ENCODE peak calls at places on chromosomes 7 and 10, in ten cellular contexts. Z, I, T, R, H, C, M, Q, U and E are unnamed samples.

GRCh38 chr10:48464871-48465736 is 139.8 kb downstream of the ARHGAP22 start:
- DNase-seq in H (no peak), I (no peak), T (no peak), Z (no peak), C (peak), M (no peak), Q (no peak), U (no peak), R (no peak), E (peak)

GRCh38 chr7:41886906-41887311 is 184.0 kb upstream of the INHBA start:
- DNase-seq in I (no peak), M (peak), C (no peak), T (peak), R (no peak), H (peak), Q (peak), U (peak), Z (no peak), E (peak)

GRCh38 chr10:19688344-19688743 is 127.9 kb upstream of the PLXDC2 start:
- DNase-seq in R (no peak), T (no peak), C (no peak), Z (no peak), M (no peak), Q (no peak), U (no peak), H (no peak), I (no peak), E (no peak)

GRCh38 chr7:90726120-90726519 is 130.0 kb downstream of the CDK14 start:
- DNase-seq in R (no peak), T (no peak), I (no peak), M (no peak), Q (peak), H (no peak), U (peak), Z (no peak), C (no peak), E (peak)

GRCh38 chr7:51451751-51452465 is 135.3 kb upstream of the COBL start:
- DNase-seq in R (no peak), C (no peak), Z (no peak), H (no peak), U (no peak), T (no peak), Q (no peak), I (no peak), M (no peak), E (no peak)

GRCh38 chr10:21369697-21370096 is 155.8 kb downstream of the SKIDA1 start:
- DNase-seq in H (no peak), Z (peak), T (no peak), U (no peak), C (no peak), M (no peak), R (no peak), I (no peak), Q (peak), E (no peak)

GRCh38 chr10:124719213-124719851 is 24.8 kb downstream of the FAM53B start:
- DNase-seq in M (no peak), C (peak), Q (peak), U (peak), I (no peak), H (peak), R (no peak), Z (no peak), T (no peak), E (peak)

GRCh38 chr7:131111081-131111576 is 216.5 kb upstream of the MKLN1 start:
- DNase-seq in C (no peak), R (peak), U (peak), T (no peak), M (peak), Z (no peak), I (no peak), H (no peak), Q (peak), E (peak)

GRCh38 chr7:2470204-2471021 is 5.8 kb downstream of the GRIFIN start:
- DNase-seq in T (no peak), H (no peak), U (no peak), I (no peak), C (no peak), R (no peak), M (no peak), Q (no peak), Z (no peak), E (no peak)

GRCh38 chr10:122229678-122230077 is 41.4 kb upstream of the BTBD16 start:
- DNase-seq in M (no peak), Z (no peak), R (no peak), I (no peak), C (no peak), Q (no peak), T (no peak), H (no peak), U (no peak), E (no peak)

DNA sequence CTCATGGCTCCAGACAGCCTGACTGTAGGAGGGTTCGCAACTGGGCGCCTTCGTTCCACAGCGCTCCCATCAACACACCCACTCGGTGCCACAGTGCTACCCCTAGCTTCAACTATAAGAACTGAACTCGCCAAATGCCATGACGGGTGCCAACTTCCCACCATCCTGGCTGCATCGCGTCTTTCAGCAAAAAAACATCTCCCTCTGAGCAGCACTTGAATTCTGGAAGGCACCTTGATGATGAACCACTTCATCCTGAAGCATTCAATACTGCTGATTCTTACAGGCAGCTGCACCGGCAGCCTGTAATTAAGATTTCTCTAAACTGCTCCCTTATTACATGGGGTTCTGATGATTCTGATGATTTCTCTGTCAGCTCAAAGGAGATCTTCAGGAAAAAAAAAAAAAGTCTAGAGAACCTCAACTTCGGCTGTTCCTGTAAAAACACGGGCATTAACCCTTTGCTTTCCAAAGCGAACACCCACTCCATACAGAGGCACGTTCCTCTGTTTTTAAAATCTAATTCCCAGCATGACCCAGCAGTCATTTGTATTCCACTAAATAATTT is 1.2 kb downstream of the CYTH3 start:
- DNase-seq in M (no peak), H (peak), R (peak), I (peak), Z (peak), C (peak), T (no peak), U (peak), Q (peak), E (peak)
- TF ChIP-seq CTCF in M (peak), H (peak), R (peak), I (peak), Z (peak), C (peak), T (peak), U (peak), Q (peak), E (peak)

DNA sequence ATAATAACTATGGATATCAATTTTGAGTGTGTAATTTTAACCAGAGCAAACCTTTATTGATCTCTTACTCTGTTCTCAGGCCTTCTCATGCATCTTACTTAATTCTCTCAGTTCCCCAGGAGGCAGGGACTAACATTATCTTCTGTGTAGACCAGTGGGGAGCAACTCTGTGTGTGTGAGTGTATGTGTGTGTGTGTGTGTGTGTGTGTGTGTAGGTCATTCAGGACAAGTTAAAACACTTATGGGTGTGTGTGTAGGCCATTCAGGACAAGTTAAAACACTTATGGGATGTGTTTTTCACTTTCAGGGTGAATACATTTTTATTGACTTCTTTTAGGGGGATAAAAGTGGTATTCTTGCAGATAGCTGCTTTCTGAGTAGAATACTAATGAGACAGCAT is 145.0 kb downstream of the ADAM12 start:
- DNase-seq in M (no peak), R (no peak), I (no peak), T (no peak), C (no peak), Z (no peak), U (peak), Q (peak), H (no peak), E (peak)
- H3K4me3 ChIP-seq in M (no peak), R (no peak), I (no peak), T (no peak), C (no peak), Z (no peak), U (no peak), Q (no peak), H (no peak), E (no peak)

GRCh38 chr7:134029743-134030142 is 97.4 kb upstream of the LRGUK start:
- DNase-seq in R (no peak), H (no peak), C (no peak), U (no peak), Z (no peak), M (no peak), T (no peak), Q (peak), I (no peak), E (no peak)

GRCh38 chr7:134034652-134035051 is 92.5 kb upstream of the LRGUK start:
- DNase-seq in I (no peak), U (no peak), Z (no peak), Q (no peak), M (no peak), H (no peak), T (no peak), C (no peak), R (no peak), E (peak)

GRCh38 chr7:134028853-134029252 is 98.3 kb upstream of the LRGUK start:
- DNase-seq in Q (no peak), I (no peak), T (no peak), R (no peak), H (no peak), M (no peak), U (no peak), C (no peak), Z (no peak), E (no peak)

GRCh38 chr7:134030460-134030865 is 96.7 kb upstream of the LRGUK start:
- DNase-seq in T (no peak), M (no peak), Q (no peak), H (no peak), R (no peak), C (no peak), Z (no peak), I (no peak), U (no peak), E (no peak)

GRCh38 chr7:134031835-134032617 is 95.1 kb upstream of the LRGUK start:
- DNase-seq in Q (peak), M (no peak), I (no peak), R (no peak), U (peak), H (no peak), T (no peak), C (no peak), Z (peak), E (peak)
- TF ChIP-seq CTCF in Q (peak), M (no peak), I (no peak), R (peak), U (peak), H (no peak), T (no peak), C (no peak), Z (peak), E (peak)

DNA sequence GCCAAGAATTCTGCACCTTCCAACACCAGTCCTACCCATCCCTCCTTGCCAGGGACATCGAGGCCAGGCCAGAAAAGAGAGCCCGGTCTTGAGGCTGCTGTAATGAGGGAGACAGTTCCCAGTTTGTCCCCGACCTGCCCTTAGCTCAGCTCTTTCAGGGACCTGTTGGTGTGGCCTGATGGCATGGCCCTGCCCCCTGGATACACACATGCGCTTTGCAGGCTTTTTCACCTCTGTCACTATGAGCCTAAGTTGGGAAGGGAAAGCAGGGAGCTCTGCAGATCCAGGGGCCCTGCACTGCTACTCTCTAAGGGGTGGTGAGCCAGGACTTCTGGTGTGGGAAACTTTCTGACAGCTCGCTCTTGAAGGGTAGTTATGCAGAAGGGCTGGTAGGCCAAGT is 2.1 kb downstream of the SCD start:
- DNase-seq in Q (no peak), M (no peak), T (no peak), R (no peak), Z (peak), I (no peak), C (no peak), U (no peak), H (no peak), E (no peak)
- H3K4me3 ChIP-seq in Q (no peak), M (no peak), T (peak), R (peak), Z (peak), I (peak), C (no peak), U (peak), H (no peak), E (peak)

GRCh38 chr10:63605568-63605967 is 84.4 kb downstream of the REEP3 start:
- DNase-seq in U (no peak), Q (peak), Z (peak), M (no peak), T (no peak), I (no peak), H (no peak), C (no peak), R (no peak), E (no peak)

GRCh38 chr10:63608511-63608910 is 87.3 kb downstream of the REEP3 start:
- DNase-seq in T (no peak), U (no peak), Z (no peak), Q (no peak), R (no peak), H (no peak), M (no peak), I (no peak), C (no peak), E (no peak)

GRCh38 chr10:63600540-63600939 is 79.3 kb downstream of the REEP3 start:
- DNase-seq in R (no peak), M (no peak), U (no peak), Q (no peak), C (no peak), Z (no peak), H (no peak), I (no peak), T (no peak), E (no peak)

GRCh38 chr10:63603709-63604445 is 82.7 kb downstream of the REEP3 start:
- DNase-seq in Q (peak), Z (no peak), M (no peak), R (no peak), H (no peak), U (peak), I (no peak), T (peak), C (no peak), E (no peak)
- TF ChIP-seq CTCF in Q (no peak), Z (no peak), M (no peak), R (no peak), H (no peak), U (no peak), I (no peak), T (no peak), C (no peak), E (no peak)

DNA sequence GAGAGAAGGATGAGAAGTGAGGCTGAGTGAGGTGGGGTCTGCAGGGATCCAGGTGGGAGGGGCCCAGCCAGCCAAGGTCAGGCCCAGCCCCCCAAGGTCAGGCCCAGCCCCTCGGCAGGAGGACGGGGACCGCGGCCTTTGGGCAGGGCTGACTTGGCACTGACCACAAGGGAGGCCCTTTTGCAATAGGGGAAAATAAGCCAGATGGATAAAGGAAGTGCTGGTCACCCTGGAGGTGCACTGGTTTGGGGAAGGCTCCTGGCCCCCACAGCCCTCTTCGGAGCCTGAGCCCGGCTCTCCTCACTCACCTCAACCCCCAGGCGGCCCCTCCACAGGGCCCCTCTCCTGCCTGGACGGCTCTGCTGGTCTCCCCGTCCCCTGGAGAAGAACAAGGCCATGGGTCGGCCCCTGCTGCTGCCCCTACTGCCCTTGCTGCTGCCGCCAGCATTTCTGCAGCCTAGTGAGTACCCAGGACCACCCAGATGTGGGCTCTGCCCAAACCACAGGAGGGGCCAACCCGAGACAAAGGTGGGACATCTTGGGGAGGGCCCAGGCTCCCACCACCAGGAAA is at the start of gene PILRA:
- DNase-seq in Q (no peak), T (no peak), I (peak), U (no peak), M (no peak), Z (no peak), H (no peak), R (no peak), C (no peak), E (no peak)
- H3K4me3 ChIP-seq in Q (no peak), T (no peak), I (peak), U (no peak), M (no peak), Z (no peak), H (no peak), R (no peak), C (no peak), E (no peak)

GRCh38 chr7:157419030-157419293 is 82.2 kb downstream of the DNAJB6 start:
- DNase-seq in Z (no peak), C (no peak), T (no peak), H (no peak), M (no peak), Q (no peak), I (no peak), U (no peak), R (no peak), E (no peak)
- TF ChIP-seq CTCF in Z (no peak), C (no peak), T (no peak), H (no peak), M (no peak), Q (no peak), I (no peak), U (no peak), R (no peak), E (no peak)

GRCh38 chr10:34184901-34185386 is 630.2 kb downstream of the PARD3 start:
- DNase-seq in Z (no peak), C (no peak), R (no peak), U (no peak), M (no peak), T (no peak), Q (no peak), H (no peak), I (no peak), E (no peak)
- H3K4me3 ChIP-seq in Z (no peak), C (no peak), R (no peak), U (no peak), M (no peak), T (no peak), Q (no peak), H (no peak), I (no peak), E (no peak)

GRCh38 chr10:91551856-91552255 is 81.0 kb downstream of the PPP1R3C start:
- DNase-seq in C (peak), T (peak), M (peak), I (no peak), R (peak), U (peak), Q (peak), Z (peak), H (no peak), E (peak)

GRCh38 chr10:91552260-91552659 is 80.6 kb downstream of the PPP1R3C start:
- DNase-seq in T (no peak), U (no peak), M (no peak), C (no peak), H (no peak), Q (no peak), Z (no peak), R (no peak), I (no peak), E (no peak)

GRCh38 chr10:91555455-91555854 is 77.4 kb downstream of the PPP1R3C start:
- DNase-seq in C (no peak), R (no peak), T (no peak), Z (no peak), I (no peak), H (no peak), M (no peak), Q (no peak), U (no peak), E (peak)

GRCh38 chr10:91549296-91549695 is 83.6 kb downstream of the PPP1R3C start:
- DNase-seq in Z (no peak), U (peak), R (no peak), Q (no peak), H (no peak), T (no peak), I (no peak), M (no peak), C (no peak), E (peak)

DNA sequence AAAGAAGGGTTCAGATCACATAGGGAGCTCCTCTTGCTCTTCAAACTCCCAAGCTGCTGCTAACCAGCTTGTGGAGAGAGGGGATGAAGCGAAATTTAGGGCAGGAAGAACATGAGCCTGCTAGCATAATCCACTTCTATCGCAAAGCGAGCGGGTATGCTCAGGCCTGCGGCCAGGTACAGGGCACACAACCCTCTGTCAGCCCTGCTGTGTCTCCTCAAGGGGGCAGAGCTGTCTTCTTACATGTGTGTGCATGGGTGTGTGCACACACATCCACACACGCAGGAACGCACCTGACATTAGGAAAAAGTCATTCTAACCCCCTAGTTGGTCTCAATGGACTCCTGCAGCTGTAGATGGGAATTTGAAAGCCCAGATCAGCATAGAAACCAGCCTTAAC is 80.2 kb downstream of the PPP1R3C start:
- DNase-seq in Q (peak), T (no peak), R (no peak), Z (peak), C (peak), U (peak), M (no peak), H (no peak), I (no peak), E (peak)
- TF ChIP-seq CTCF in Q (peak), T (peak), R (peak), Z (peak), C (peak), U (peak), M (peak), H (peak), I (peak), E (peak)